ENCODE peak calls at places on chromosomes 11 and 22, in four cellular contexts. Y, I, K and C are unnamed samples.

GRCh38 chr11:93845181-93846092 is 5.0 kb downstream of the VSTM5 start:
- DNase-seq in K (peak; percentile 83), Y (no peak), I (no peak), C (peak; percentile 68)

GRCh38 chr11:64034411-64034811 is 1.3 kb upstream of the FLRT1 start:
- DNase-seq in K (no peak), I (no peak), Y (no peak), C (no peak)

GRCh38 chr11:77213029-77213579 is 85.1 kb downstream of the MYO7A start:
- DNase-seq in I (no peak), Y (no peak), K (no peak), C (no peak)

GRCh38 chr11:73931039-73931645 is 19.7 kb upstream of the DNAJB13 start:
- DNase-seq in I (no peak), Y (no peak), K (peak; percentile 85), C (peak; percentile 70)

GRCh38 chr11:64724863-64725535 is 2.0 kb upstream of the NRXN2 start:
- DNase-seq in Y (no peak), I (no peak), K (no peak), C (no peak)

GRCh38 chr11:29913352-29913751 is 103.5 kb downstream of the KCNA4 start:
- DNase-seq in I (no peak), K (no peak), Y (no peak), C (no peak)

GRCh38 chr11:134071766-134072403 is 3.0 kb downstream of the JAM3 start:
- DNase-seq in Y (no peak), I (no peak), K (no peak), C (no peak)

GRCh38 chr11:35163209-35163608 is 24.2 kb downstream of the CD44 start:
- DNase-seq in Y (no peak), I (no peak), K (peak; percentile 67), C (peak; percentile 63)

GRCh38 chr11:74648894-74649293 is 56.5 kb downstream of the POLD3 start:
- DNase-seq in K (no peak), I (no peak), Y (no peak), C (no peak)

GRCh38 chr11:16194566-16194965 is 161.8 kb downstream of the SOX6 start:
- DNase-seq in I (no peak), K (no peak), Y (no peak), C (no peak)

GRCh38 chr11:61752925-61753551 is 602 bp downstream of the MYRF start:
- DNase-seq in Y (no peak), I (no peak), K (no peak), C (no peak)

GRCh38 chr22:40799008-40799407 is 20.1 kb downstream of the SLC25A17 start:
- DNase-seq in K (no peak), Y (no peak), I (no peak), C (no peak)

GRCh38 chr22:19134176-19134831 is 3.2 kb downstream of the TSSK2 start:
- DNase-seq in I (no peak), K (no peak), Y (no peak), C (no peak)

GRCh38 chr22:19134874-19135273 is 3.8 kb downstream of the TSSK2 start:
- DNase-seq in I (no peak), K (no peak), Y (no peak), C (no peak)

GRCh38 chr22:19132693-19133400 is 1.7 kb downstream of the TSSK2 start:
- DNase-seq in Y (no peak), K (no peak), I (no peak), C (no peak)

GRCh38 chr22:19132153-19132552 is 1.0 kb downstream of the TSSK2 start:
- DNase-seq in I (no peak), K (no peak), Y (no peak), C (no peak)

DNA sequence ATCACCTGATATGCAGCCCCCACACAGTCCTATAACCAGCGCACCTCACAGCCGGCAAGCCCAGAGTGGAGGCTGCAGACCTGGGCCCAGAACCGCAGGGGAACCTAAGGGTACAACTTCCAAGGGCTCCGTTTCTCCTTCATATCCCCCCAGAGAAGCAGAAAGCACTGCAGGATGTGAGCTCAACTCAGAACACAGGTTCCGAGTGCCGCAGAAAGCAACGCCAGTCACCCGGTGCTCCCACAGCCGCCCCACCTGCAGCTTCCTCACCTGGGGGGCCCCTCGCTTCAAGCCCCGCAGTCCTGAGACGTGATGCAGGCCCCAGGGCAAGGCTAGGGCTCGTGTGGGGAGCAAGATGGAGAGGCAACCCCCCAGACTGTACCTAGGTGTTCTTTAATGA is 2.5 kb downstream of the TSSK2 start:
- DNase-seq in K (no peak), Y (no peak), I (no peak), C (no peak)
- TF ChIP-seq CTCF in K (no peak), Y (no peak), I (no peak), C (no peak)

GRCh38 chr11:32168924-32169323 is 78.0 kb downstream of the RCN1 start:
- DNase-seq in Y (no peak), K (no peak), I (no peak), C (no peak)
- H3K27me3 ChIP-seq in Y (peaks cover 4% of the 10 kb centered on the region), K (peaks cover 43% of the 10 kb centered on the region), I (peaks cover 2% of the 10 kb centered on the region), C (peaks cover 7% of the 10 kb centered on the region)

GRCh38 chr11:107731911-107732310 is 20.1 kb upstream of the SLN start:
- DNase-seq in K (no peak), Y (no peak), I (no peak), C (no peak)

GRCh38 chr11:107736546-107736945 is 24.7 kb upstream of the SLN start:
- DNase-seq in K (no peak), I (no peak), Y (no peak), C (no peak)

GRCh38 chr11:107733518-107733917 is 21.7 kb upstream of the SLN start:
- DNase-seq in K (no peak), Y (no peak), I (no peak), C (peak; percentile 33)

GRCh38 chr11:107732327-107733051 is 20.6 kb upstream of the SLN start:
- DNase-seq in K (no peak), I (no peak), Y (no peak), C (no peak)
- H3K4me3 ChIP-seq in K (no peak overlapping the region), I (no peak overlapping the region), Y (no peak overlapping the region), C (no peak overlapping the region)

GRCh38 chr22:27028093-27028492 is 370.7 kb downstream of the MIAT start:
- DNase-seq in Y (no peak), K (no peak), I (no peak), C (no peak)

GRCh38 chr22:27029584-27030130 is 372.3 kb downstream of the MIAT start:
- DNase-seq in Y (no peak), I (no peak), K (no peak), C (no peak)

GRCh38 chr22:27022256-27022655 is 364.9 kb downstream of the MIAT start:
- DNase-seq in Y (no peak), I (no peak), K (no peak), C (peak; percentile 15)

GRCh38 chr22:27022741-27023373 is 365.5 kb downstream of the MIAT start:
- DNase-seq in I (no peak), K (no peak), Y (no peak), C (no peak)

GRCh38 chr22:27024982-27025381 is 367.6 kb downstream of the MIAT start:
- DNase-seq in Y (no peak), K (no peak), I (no peak), C (no peak)
- TF ChIP-seq CTCF in Y (no peak), K (no peak), I (no peak), C (no peak)

DNA sequence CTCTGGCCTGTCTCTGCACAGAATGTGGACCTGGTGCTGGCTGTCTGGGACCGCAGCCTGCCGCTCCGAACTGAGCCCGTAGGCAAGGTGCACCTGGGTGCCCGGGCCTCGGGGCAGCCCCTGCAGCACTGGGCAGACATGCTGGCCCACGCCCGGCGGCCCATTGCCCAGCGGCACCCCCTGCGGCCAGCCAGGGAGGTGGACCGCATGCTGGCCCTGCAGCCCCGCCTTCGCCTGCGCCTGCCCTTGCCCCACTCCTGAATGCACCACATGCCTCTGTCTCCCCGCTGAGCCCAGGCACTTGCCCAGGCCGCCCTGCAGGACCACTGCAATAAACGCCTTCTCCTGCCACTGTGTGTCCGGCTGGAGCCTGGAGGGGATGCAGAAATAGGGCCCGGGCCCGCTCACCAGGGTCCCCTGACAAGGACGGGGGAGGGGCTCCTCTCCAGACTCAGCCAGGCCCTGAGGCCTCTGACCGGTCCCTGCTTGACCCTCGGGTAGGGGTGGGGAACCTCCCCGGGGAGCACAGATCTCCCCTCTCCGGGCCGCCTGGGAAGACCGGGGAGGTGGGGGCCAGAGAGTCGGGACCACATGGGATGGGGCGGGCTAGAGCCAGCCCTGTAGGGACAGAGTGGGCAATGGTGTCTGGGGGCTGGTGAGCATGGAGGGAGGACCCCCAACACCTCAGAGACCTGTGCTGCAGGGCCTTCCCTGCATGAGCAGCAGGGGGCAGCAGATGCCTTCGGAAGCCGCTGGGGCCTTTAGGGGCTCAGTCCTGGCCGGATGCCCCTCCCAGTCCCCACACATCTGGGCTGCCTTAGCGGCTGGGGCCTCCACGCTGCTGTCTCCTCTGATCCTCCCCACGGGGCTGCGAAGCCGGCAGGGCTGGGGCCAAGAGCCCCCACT is 1.4 kb upstream of the TNNI2 start:
- DNase-seq in I (peak; percentile 90), K (peak; percentile 33), Y (no peak), C (peak; percentile 23)
- H3K27me3 ChIP-seq in I (no peaks in the 10 kb centered on the region), K (no peaks in the 10 kb centered on the region), Y (no peaks in the 10 kb centered on the region), C (no peaks in the 10 kb centered on the region)

GRCh38 chr11:79444923-79445322 is 4.1 kb upstream of the TENM4 start:
- DNase-seq in I (no peak), Y (no peak), K (no peak), C (no peak)
- H3K4me3 ChIP-seq in I (no peak overlapping the region), Y (no peak overlapping the region), K (no peak overlapping the region), C (no peak overlapping the region)

DNA sequence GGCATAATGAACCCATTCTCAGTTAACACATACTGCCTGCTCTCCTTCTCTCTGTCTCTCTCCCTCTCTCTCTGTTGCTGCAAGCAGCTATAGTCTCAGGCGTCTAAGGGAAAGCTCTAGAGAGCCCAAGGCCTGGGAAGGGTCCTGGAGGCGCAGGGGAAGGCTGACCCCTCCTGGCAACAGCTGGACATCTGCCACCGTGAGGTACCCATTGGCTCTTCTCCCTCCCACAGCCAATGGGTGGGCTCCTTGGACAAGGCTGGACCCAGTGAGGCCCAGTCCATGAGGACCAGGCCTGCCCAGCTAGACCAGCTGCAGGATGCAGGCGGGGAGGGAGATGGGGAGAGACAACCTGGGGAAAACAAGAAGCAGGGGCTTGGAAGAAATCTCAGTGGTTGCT is 349.8 kb downstream of the BUD13 start:
- DNase-seq in Y (no peak), I (no peak), K (no peak), C (no peak)
- TF ChIP-seq CTCF in Y (no peak), I (no peak), K (no peak), C (no peak)